ENCODE peak calls at places on chromosome 1, in six cellular contexts. Q is mammary epithelial cell, Y is A549, V is GM23248, T is neural progenitor cell, P is H9. R is an unnamed sample.

GRCh38 chr1:119184972-119185371 is 44.5 kb upstream of the WARS2 start:
- DNase-seq in T (no peak), P (no peak), Q (no peak), V (no peak), Y (no peak), R (no peak)

GRCh38 chr1:85862456-85862855 is 154.2 kb upstream of the ZNHIT6 start:
- DNase-seq in Y (peak), P (no peak), Q (no peak), T (no peak), V (no peak), R (no peak)

GRCh38 chr1:231040019-231040799 is at the start of gene FAM89A:
- DNase-seq in T (peak), Q (no peak), Y (peak), P (peak), V (peak), R (peak)

GRCh38 chr1:54572236-54572850 is 24.3 kb downstream of the ACOT11 start:
- DNase-seq in Y (no peak), Q (no peak), T (peak), V (no peak), P (no peak), R (peak)

GRCh38 chr1:243596441-243597183 is 253.4 kb downstream of the AKT3 start:
- DNase-seq in Q (peak), T (no peak), Y (no peak), P (no peak), V (peak), R (no peak)

GRCh38 chr1:2194319-2194897 is at the start of gene FAAP20:
- DNase-seq in V (peak), T (peak), Q (no peak), Y (peak), P (peak), R (peak)

GRCh38 chr1:28517649-28517999 is 11.8 kb downstream of the RCC1 start:
- DNase-seq in V (peak), T (peak), Y (no peak), Q (no peak), P (peak), R (no peak)

GRCh38 chr1:6519491-6519934 is 28.0 kb upstream of the PLEKHG5 start:
- DNase-seq in P (no peak), Q (no peak), T (no peak), Y (no peak), V (peak), R (no peak)

GRCh38 chr1:66248746-66249145 is 285.2 kb upstream of the SGIP1 start:
- DNase-seq in Y (no peak), T (no peak), V (no peak), Q (peak), P (no peak), R (no peak)

GRCh38 chr1:154696460-154696859 is 88.5 kb upstream of the ADAR start:
- DNase-seq in P (no peak), Y (no peak), V (no peak), Q (no peak), T (no peak), R (no peak)

GRCh38 chr1:66090863-66091457 is 298.3 kb downstream of the PDE4B start:
- DNase-seq in V (peak), P (no peak), Y (no peak), Q (no peak), T (peak), R (no peak)

GRCh38 chr1:8082945-8083344 is 56.8 kb upstream of the ERRFI1 start:
- DNase-seq in V (peak), P (no peak), T (no peak), Y (no peak), Q (no peak), R (no peak)

GRCh38 chr1:51906306-51907078 is 28.0 kb upstream of the NRDC start:
- DNase-seq in P (no peak), Q (no peak), T (no peak), Y (no peak), V (peak), R (no peak)

GRCh38 chr1:235567812-235568444 is 63.7 kb upstream of the B3GALNT2 start:
- DNase-seq in V (no peak), Y (no peak), T (no peak), Q (no peak), P (no peak), R (no peak)

GRCh38 chr1:180249725-180250498 is 19.8 kb downstream of the LHX4 start:
- DNase-seq in Y (no peak), T (no peak), V (no peak), P (no peak), Q (no peak), R (no peak)

GRCh38 chr1:67888208-67888607 is 54.9 kb upstream of the GNG12 start:
- DNase-seq in Y (no peak), T (no peak), Q (no peak), P (no peak), V (no peak), R (no peak)

GRCh38 chr1:67889940-67890567 is 56.8 kb upstream of the GNG12 start:
- DNase-seq in Y (peak), V (peak), Q (peak), P (no peak), T (no peak), R (no peak)

GRCh38 chr1:67890862-67891261 is 57.6 kb upstream of the GNG12 start:
- DNase-seq in P (no peak), T (no peak), Y (no peak), V (no peak), Q (peak), R (no peak)

GRCh38 chr1:67888707-67889106 is 55.4 kb upstream of the GNG12 start:
- DNase-seq in Q (peak), Y (no peak), P (peak), V (peak), T (peak), R (no peak)

GRCh38 chr1:67889466-67889865 is 56.2 kb upstream of the GNG12 start:
- DNase-seq in P (no peak), V (peak), Y (no peak), Q (no peak), T (no peak), R (no peak)
- H3K4me2 ChIP-seq in P (no peak), V (no peak), Y (peak), Q (peak), T (peak), R (no peak)

GRCh38 chr1:12450090-12450764 is 167.8 kb downstream of the DHRS3 start:
- DNase-seq in Q (no peak), Y (no peak), T (no peak), V (no peak), P (no peak), R (no peak)

GRCh38 chr1:12447301-12447700 is 170.7 kb downstream of the DHRS3 start:
- DNase-seq in P (no peak), V (peak), Y (no peak), T (no peak), Q (no peak), R (no peak)

GRCh38 chr1:12446593-12446992 is 171.4 kb downstream of the DHRS3 start:
- DNase-seq in T (no peak), P (no peak), Y (no peak), V (no peak), Q (no peak), R (no peak)

GRCh38 chr1:12447849-12448312 is 170.1 kb downstream of the DHRS3 start:
- DNase-seq in Q (no peak), Y (no peak), T (no peak), V (peak), P (no peak), R (no peak)

GRCh38 chr1:12448746-12449177 is 169.2 kb downstream of the DHRS3 start:
- DNase-seq in T (no peak), V (peak), Q (no peak), P (no peak), Y (no peak), R (no peak)
- H3K4me2 ChIP-seq in T (no peak), V (peak), Q (peak), P (no peak), Y (no peak), R (no peak)

GRCh38 chr1:1023700-1024099 is 3.8 kb downstream of the AGRN start:
- DNase-seq in Y (no peak), Q (no peak), V (no peak), T (no peak), P (no peak), R (no peak)

GRCh38 chr1:1022322-1023090 is 2.6 kb downstream of the AGRN start:
- DNase-seq in Q (no peak), T (no peak), Y (no peak), V (no peak), P (no peak), R (no peak)

GRCh38 chr1:1021860-1022259 is 1.9 kb downstream of the AGRN start:
- DNase-seq in Q (peak), P (no peak), T (no peak), Y (no peak), V (no peak), R (no peak)

GRCh38 chr1:1026599-1027413 is 6.9 kb downstream of the AGRN start:
- DNase-seq in V (no peak), P (no peak), Y (no peak), T (no peak), Q (no peak), R (no peak)

DNA sequence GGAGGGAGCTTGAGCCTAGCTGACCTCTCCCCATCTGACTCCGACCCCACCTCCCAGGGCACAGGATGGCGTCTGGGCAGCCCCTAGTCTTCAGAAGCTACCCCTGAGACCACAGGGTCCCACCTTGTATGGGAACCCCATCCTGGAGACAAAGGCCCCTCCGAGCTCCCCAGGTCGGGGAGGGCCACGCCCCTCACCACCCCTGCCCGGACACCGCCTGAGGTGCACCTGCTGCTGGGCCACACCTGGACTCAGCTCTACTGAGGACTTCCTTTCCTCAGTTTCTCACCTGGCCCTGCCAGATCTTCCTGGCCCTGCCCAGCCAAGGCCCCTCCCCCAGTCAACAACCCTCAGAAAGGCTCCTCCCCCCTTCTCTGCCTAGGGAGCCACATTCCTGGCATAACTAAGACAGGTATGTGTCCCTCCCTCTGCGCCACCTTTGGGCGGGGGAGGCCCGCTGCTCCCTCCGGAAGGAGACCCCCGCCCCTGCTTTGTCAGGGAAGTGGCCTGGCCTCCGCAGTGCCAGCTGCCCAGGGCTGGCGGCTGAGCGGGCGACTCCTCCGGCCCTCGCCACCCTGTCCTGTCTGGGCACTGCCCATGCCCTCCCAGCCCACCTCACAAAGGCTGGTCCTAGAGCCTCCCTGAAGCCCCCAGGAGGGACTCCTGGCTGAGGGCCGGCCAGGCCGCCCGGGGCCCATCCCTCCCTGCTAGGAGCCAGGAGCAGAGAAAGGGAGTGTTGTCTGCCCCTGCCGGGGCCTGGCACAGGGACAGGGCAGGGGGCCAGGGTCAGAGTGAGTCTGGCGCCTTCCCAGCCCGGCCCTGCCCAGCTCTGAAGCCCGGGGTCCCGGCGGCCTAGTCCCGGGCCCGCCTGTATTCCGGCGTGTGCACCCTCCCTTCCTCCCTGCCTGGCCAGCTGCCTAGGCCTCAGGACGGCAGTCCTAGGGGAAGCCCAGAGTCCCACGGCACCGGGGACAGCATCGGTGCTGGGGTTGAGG is 4.8 kb downstream of the AGRN start:
- DNase-seq in T (peak), P (peak), V (no peak), Y (peak), Q (peak), R (no peak)
- H3K4me2 ChIP-seq in T (peak), P (no peak), V (no peak), Y (peak), Q (peak), R (no peak)

DNA sequence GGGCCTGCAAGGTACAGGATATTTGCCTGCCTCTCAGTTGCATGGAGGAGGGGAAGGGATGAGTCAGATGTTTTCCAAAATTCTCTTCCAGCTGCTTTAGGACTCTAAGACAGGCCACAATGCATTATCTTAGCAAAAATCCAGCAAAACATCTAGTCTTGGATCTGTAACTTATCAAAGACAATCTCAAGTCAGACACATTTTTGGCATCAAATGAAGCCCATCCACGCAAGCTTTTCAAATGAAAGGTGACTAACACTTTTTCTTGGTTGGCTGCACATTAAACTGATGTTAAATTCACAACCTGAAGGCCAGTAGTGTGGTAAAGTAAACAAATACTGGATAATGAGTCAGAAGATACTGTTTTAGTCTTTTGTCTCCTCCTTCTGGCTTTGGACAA is 21.3 kb downstream of the FAM78B start:
- DNase-seq in V (no peak), T (no peak), Y (no peak), P (no peak), Q (peak), R (no peak)
- H3K4me2 ChIP-seq in V (no peak), T (no peak), Y (no peak), P (no peak), Q (no peak), R (no peak)

GRCh38 chr1:147892731-147893214 is 9.8 kb upstream of the GJA8 start:
- DNase-seq in Y (peak), V (peak), Q (peak), T (peak), P (no peak), R (peak)
- H3K4me2 ChIP-seq in Y (no peak), V (no peak), Q (no peak), T (no peak), P (no peak), R (no peak)

R was measured in Karpas-422.